ENCODE peak calls at places on chromosomes 5 and 9, in five cellular contexts. U is NCI-H774; S is effector CD4-positive, alpha-beta T cell; V is HAP-1; W is NCI-H345. G is an unnamed sample.

GRCh38 chr9:38417003-38417965 is 7.0 kb downstream of the IGFBPL1 start:
- DNase-seq in U (peak), S (no peak), V (peak), W (peak), G (no peak)

GRCh38 chr5:74953961-74954720 is 88.0 kb upstream of the FAM169A start:
- DNase-seq in U (no peak), S (no peak), V (no peak), W (no peak), G (no peak)

GRCh38 chr5:131818001-131818724 is 21.3 kb upstream of the FNIP1 start:
- DNase-seq in U (no peak), S (no peak), V (no peak), W (no peak), G (no peak)

GRCh38 chr5:121987685-121988073 is 25.9 kb downstream of the SRFBP1 start:
- DNase-seq in U (peak), S (no peak), V (no peak), W (no peak), G (no peak)

GRCh38 chr5:140408750-140409241 is 7.2 kb downstream of the ANKHD1 start:
- DNase-seq in U (peak), S (no peak), V (no peak), W (peak), G (no peak)

GRCh38 chr9:116149844-116150243 is 3.7 kb upstream of the PAPPA start:
- DNase-seq in U (no peak), S (no peak), V (peak), W (peak), G (peak)

GRCh38 chr9:34612788-34613390 is 992 bp upstream of the RPP25L start:
- DNase-seq in U (peak), S (peak), V (peak), W (peak), G (no peak)

GRCh38 chr9:108869092-108869725 is 7.1 kb downstream of the ACTL7A start:
- DNase-seq in U (no peak), S (no peak), V (no peak), W (no peak), G (no peak)

GRCh38 chr5:175697846-175698245 is 40.0 kb downstream of the HRH2 start:
- DNase-seq in U (no peak), S (no peak), V (no peak), W (no peak), G (no peak)

GRCh38 chr5:154444559-154445421 is 1.0 kb upstream of the SAP30L start:
- DNase-seq in U (no peak), S (peak), V (peak), W (no peak), G (no peak)

GRCh38 chr5:135660826-135661555 is 82.2 kb upstream of the CXCL14 start:
- DNase-seq in U (peak), S (no peak), V (no peak), W (peak), G (no peak)

GRCh38 chr5:148033138-148033537 is 30.6 kb upstream of the SPINK5 start:
- DNase-seq in U (no peak), S (no peak), V (no peak), W (no peak), G (no peak)

GRCh38 chr5:140925806-140926205 is 293 bp upstream of the PCDHAC1 start:
- DNase-seq in U (no peak), S (no peak), V (no peak), W (peak), G (no peak)

GRCh38 chr5:143014017-143014651 is 244.0 kb downstream of the ARHGAP26 start:
- DNase-seq in U (no peak), S (no peak), V (peak), W (peak), G (no peak)

GRCh38 chr5:134053840-134054338 is 49.1 kb upstream of the VDAC1 start:
- DNase-seq in U (no peak), S (no peak), V (peak), W (no peak), G (no peak)

GRCh38 chr9:36345103-36345846 is 54.8 kb downstream of the RNF38 start:
- DNase-seq in U (no peak), S (no peak), V (no peak), W (no peak), G (no peak)

GRCh38 chr5:160369990-160370712 is at the start of gene C1QTNF2:
- DNase-seq in U (no peak), S (no peak), V (peak), W (peak), G (peak)

GRCh38 chr5:171316258-171317121 is 7.4 kb downstream of the TLX3 start:
- DNase-seq in U (no peak), S (no peak), V (no peak), W (no peak), G (no peak)

GRCh38 chr9:124266139-124266825 is 8.5 kb downstream of the NEK6 start:
- DNase-seq in U (no peak), S (no peak), V (no peak), W (no peak), G (no peak)

GRCh38 chr5:150377964-150378694 is 20.6 kb downstream of the TCOF1 start:
- DNase-seq in U (no peak), S (no peak), V (no peak), W (no peak), G (no peak)

GRCh38 chr5:54211912-54212311 is 98.5 kb downstream of the ARL15 start:
- DNase-seq in U (no peak), S (no peak), V (no peak), W (no peak), G (no peak)

GRCh38 chr9:93645149-93645889 is 68.9 kb downstream of the PHF2 start:
- DNase-seq in U (no peak), S (no peak), V (no peak), W (no peak), G (no peak)

GRCh38 chr9:107890921-107891465 is 401.4 kb upstream of the KLF4 start:
- DNase-seq in U (no peak), S (no peak), V (no peak), W (no peak), G (no peak)

GRCh38 chr5:115415143-115415491 is 118.7 kb upstream of the CCDC112 start:
- DNase-seq in U (peak), S (no peak), V (peak), W (peak), G (peak)

GRCh38 chr5:107868994-107869393 is 198.3 kb upstream of the EFNA5 start:
- DNase-seq in U (no peak), S (no peak), V (peak), W (no peak), G (no peak)

GRCh38 chr5:76715484-76715733 is 517 bp upstream of the F2R start:
- DNase-seq in U (no peak), S (no peak), V (no peak), W (no peak), G (no peak)

GRCh38 chr5:88826959-88827585 is 55.9 kb downstream of the MEF2C start:
- DNase-seq in U (no peak), S (no peak), V (no peak), W (no peak), G (no peak)

GRCh38 chr5:169584998-169585451 is 1.5 kb downstream of the SPDL1 start:
- DNase-seq in U (no peak), S (no peak), V (no peak), W (no peak), G (no peak)

GRCh38 chr5:168314735-168315411 is 23.4 kb downstream of the WWC1 start:
- DNase-seq in U (no peak), S (no peak), V (no peak), W (no peak), G (no peak)

GRCh38 chr9:37152365-37152764 is 32.0 kb downstream of the ZCCHC7 start:
- DNase-seq in U (no peak), S (no peak), V (no peak), W (no peak), G (no peak)

GRCh38 chr5:1548702-1549523 is 25.2 kb upstream of the LPCAT1 start:
- DNase-seq in U (no peak), S (no peak), V (no peak), W (no peak), G (no peak)

GRCh38 chr9:130461218-130461630 is 16.5 kb downstream of the ASS1 start:
- DNase-seq in U (peak), S (peak), V (peak), W (peak), G (peak)

GRCh38 chr5:136053336-136054121 is 24.7 kb downstream of the TGFBI start:
- DNase-seq in U (no peak), S (no peak), V (no peak), W (no peak), G (no peak)

GRCh38 chr9:87088192-87088591 is 140.9 kb upstream of the GAS1 start:
- DNase-seq in U (no peak), S (no peak), V (no peak), W (no peak), G (no peak)

GRCh38 chr5:92930057-92930456 is 651.0 kb downstream of the NR2F1-AS1 start:
- DNase-seq in U (no peak), S (no peak), V (no peak), W (no peak), G (no peak)

GRCh38 chr9:134268308-134268724 is 57.9 kb upstream of the RXRA start:
- DNase-seq in U (no peak), S (no peak), V (no peak), W (no peak), G (no peak)

G was measured in neuronal stem cell.